ENCODE peak calls at places on chromosomes 2 and 18, in six cellular contexts. One of them, this sample, is unnamed.

GRCh38 chr2:176414641-176415040 is 145.4 kb downstream of the MTX2 start:
- DNase-seq in PC-3: peak; percentile 5
- DNase-seq in pancreas: no peak
- DNase-seq in heart left ventricle: no peak
- DNase-seq in fibroblast of lung: no peak
- DNase-seq in GM12865: no peak
- DNase-seq in this sample: peak; percentile 37

GRCh38 chr2:20465716-20466391 is 19.0 kb downstream of the RHOB start:
- DNase-seq in fibroblast of lung: no peak
- DNase-seq in GM12865: no peak
- DNase-seq in heart left ventricle: no peak
- DNase-seq in pancreas: no peak
- DNase-seq in PC-3: peak; percentile 61
- DNase-seq in this sample: no peak

GRCh38 chr18:45167109-45167551 is 448.1 kb upstream of the SLC14A2 start:
- DNase-seq in PC-3: peak; percentile 64
- DNase-seq in pancreas: no peak
- DNase-seq in heart left ventricle: no peak
- DNase-seq in fibroblast of lung: peak; percentile 51
- DNase-seq in GM12865: peak; percentile 33
- DNase-seq in this sample: peak; percentile 52

GRCh38 chr2:190636362-190636761 is 12.5 kb upstream of the NAB1 start:
- DNase-seq in heart left ventricle: no peak
- DNase-seq in pancreas: no peak
- DNase-seq in fibroblast of lung: peak; percentile 82
- DNase-seq in PC-3: peak; percentile 73
- DNase-seq in GM12865: no peak
- DNase-seq in this sample: peak; percentile 82

GRCh38 chr2:104658840-104659591 is 194.9 kb upstream of the POU3F3 start:
- DNase-seq in GM12865: no peak
- DNase-seq in heart left ventricle: peak; percentile 28
- DNase-seq in fibroblast of lung: no peak
- DNase-seq in pancreas: no peak
- DNase-seq in PC-3: no peak
- DNase-seq in this sample: no peak

GRCh38 chr2:127261835-127262234 is 32.1 kb downstream of the ERCC3 start:
- DNase-seq in fibroblast of lung: peak; percentile 94
- DNase-seq in heart left ventricle: no peak
- DNase-seq in PC-3: no peak
- DNase-seq in GM12865: no peak
- DNase-seq in pancreas: no peak
- DNase-seq in this sample: peak; percentile 8

GRCh38 chr2:240965905-240966456 is 32.4 kb upstream of the SNED1 start:
- DNase-seq in fibroblast of lung: no peak
- DNase-seq in heart left ventricle: peak; percentile 17
- DNase-seq in PC-3: no peak
- DNase-seq in pancreas: no peak
- DNase-seq in GM12865: no peak
- DNase-seq in this sample: no peak

GRCh38 chr2:227862741-227863588 is 8.5 kb upstream of the DAW1 start:
- DNase-seq in heart left ventricle: no peak
- DNase-seq in PC-3: peak; percentile 95
- DNase-seq in fibroblast of lung: peak; percentile 89
- DNase-seq in pancreas: no peak
- DNase-seq in GM12865: no peak
- DNase-seq in this sample: peak; percentile 99

GRCh38 chr2:64770781-64771334 is 117.1 kb upstream of the SERTAD2 start:
- DNase-seq in pancreas: no peak
- DNase-seq in heart left ventricle: peak; percentile 36
- DNase-seq in PC-3: peak; percentile 95
- DNase-seq in fibroblast of lung: peak; percentile 94
- DNase-seq in GM12865: no peak
- DNase-seq in this sample: peak; percentile 88

GRCh38 chr2:41414486-41415230 is 633.2 kb upstream of the PKDCC start:
- DNase-seq in pancreas: no peak
- DNase-seq in fibroblast of lung: peak; percentile 20
- DNase-seq in PC-3: peak; percentile 81
- DNase-seq in GM12865: peak; percentile 65
- DNase-seq in heart left ventricle: no peak
- DNase-seq in this sample: peak; percentile 74

GRCh38 chr2:45273412-45274189 is 264.3 kb upstream of the SIX2 start:
- DNase-seq in PC-3: peak; percentile 79
- DNase-seq in GM12865: no peak
- DNase-seq in fibroblast of lung: no peak
- DNase-seq in pancreas: no peak
- DNase-seq in heart left ventricle: no peak
- DNase-seq in this sample: no peak

GRCh38 chr2:239039479-239039861 is 191.6 kb downstream of the TWIST2 start:
- DNase-seq in heart left ventricle: no peak
- DNase-seq in fibroblast of lung: no peak
- DNase-seq in PC-3: no peak
- DNase-seq in pancreas: peak; percentile 52
- DNase-seq in GM12865: no peak
- DNase-seq in this sample: no peak

GRCh38 chr2:180507028-180507427 is 473.4 kb upstream of the UBE2E3 start:
- DNase-seq in heart left ventricle: no peak
- DNase-seq in fibroblast of lung: peak; percentile 26
- DNase-seq in PC-3: peak; percentile 85
- DNase-seq in GM12865: no peak
- DNase-seq in pancreas: no peak
- DNase-seq in this sample: peak; percentile 61

GRCh38 chr2:65291221-65292094 is 63.8 kb downstream of the ACTR2 start:
- DNase-seq in heart left ventricle: no peak
- DNase-seq in PC-3: no peak
- DNase-seq in fibroblast of lung: no peak
- DNase-seq in pancreas: no peak
- DNase-seq in GM12865: no peak
- DNase-seq in this sample: no peak

GRCh38 chr2:62485780-62486765 is 19.9 kb downstream of the TMEM17 start:
- DNase-seq in GM12865: no peak
- DNase-seq in PC-3: peak; percentile 59
- DNase-seq in fibroblast of lung: peak; percentile 61
- DNase-seq in heart left ventricle: no peak
- DNase-seq in pancreas: no peak
- DNase-seq in this sample: peak; percentile 35

GRCh38 chr2:176902454-176902853 is 310.1 kb upstream of the HNRNPA3 start:
- DNase-seq in GM12865: no peak
- DNase-seq in heart left ventricle: no peak
- DNase-seq in pancreas: no peak
- DNase-seq in fibroblast of lung: no peak
- DNase-seq in PC-3: no peak
- DNase-seq in this sample: no peak

GRCh38 chr18:9403795-9404564 is 69.4 kb downstream of the TWSG1 start:
- DNase-seq in pancreas: no peak
- DNase-seq in fibroblast of lung: no peak
- DNase-seq in heart left ventricle: no peak
- DNase-seq in PC-3: no peak
- DNase-seq in GM12865: peak; percentile 23
- DNase-seq in this sample: no peak

GRCh38 chr2:234640657-234641056 is 143.8 kb upstream of the ARL4C start:
- DNase-seq in PC-3: no peak
- DNase-seq in pancreas: no peak
- DNase-seq in fibroblast of lung: no peak
- DNase-seq in GM12865: no peak
- DNase-seq in heart left ventricle: no peak
- DNase-seq in this sample: no peak

GRCh38 chr2:3222636-3223035 is 155.0 kb downstream of the EIPR1 start:
- DNase-seq in PC-3: no peak
- DNase-seq in heart left ventricle: no peak
- DNase-seq in pancreas: no peak
- DNase-seq in fibroblast of lung: no peak
- DNase-seq in GM12865: peak; percentile 67
- DNase-seq in this sample: no peak

GRCh38 chr18:76558881-76559667 is 64.0 kb upstream of the ZNF516 start:
- DNase-seq in GM12865: no peak
- DNase-seq in PC-3: peak; percentile 48
- DNase-seq in fibroblast of lung: peak; percentile 16
- DNase-seq in heart left ventricle: no peak
- DNase-seq in pancreas: no peak
- DNase-seq in this sample: no peak

GRCh38 chr2:223459328-223459939 is 142.7 kb downstream of the SCG2 start:
- DNase-seq in pancreas: no peak
- DNase-seq in GM12865: no peak
- DNase-seq in fibroblast of lung: peak; percentile 67
- DNase-seq in PC-3: peak; percentile 62
- DNase-seq in heart left ventricle: no peak
- DNase-seq in this sample: peak; percentile 67

GRCh38 chr2:24491626-24492282 is 700 bp downstream of the NCOA1 start:
- DNase-seq in pancreas: peak; percentile 81
- DNase-seq in PC-3: peak; percentile 17
- DNase-seq in heart left ventricle: peak; percentile 76
- DNase-seq in fibroblast of lung: peak; percentile 30
- DNase-seq in GM12865: peak; percentile 60
- DNase-seq in this sample: peak; percentile 46

GRCh38 chr2:24489465-24489864 is 1.6 kb upstream of the NCOA1 start:
- DNase-seq in fibroblast of lung: no peak
- DNase-seq in PC-3: no peak
- DNase-seq in GM12865: no peak
- DNase-seq in pancreas: no peak
- DNase-seq in heart left ventricle: no peak
- DNase-seq in this sample: no peak

GRCh38 chr2:24492283-24493272 is 1.5 kb downstream of the NCOA1 start:
- DNase-seq in GM12865: peak; percentile 9
- DNase-seq in fibroblast of lung: peak; percentile 51
- DNase-seq in heart left ventricle: peak; percentile 20
- DNase-seq in PC-3: peak; percentile 23
- DNase-seq in pancreas: no peak
- DNase-seq in this sample: peak; percentile 50

GRCh38 chr2:24489942-24490673 is 946 bp upstream of the NCOA1 start:
- DNase-seq in GM12865: no peak
- DNase-seq in PC-3: peak; percentile 77
- DNase-seq in heart left ventricle: no peak
- DNase-seq in pancreas: no peak
- DNase-seq in fibroblast of lung: peak; percentile 40
- DNase-seq in this sample: peak; percentile 45

DNA sequence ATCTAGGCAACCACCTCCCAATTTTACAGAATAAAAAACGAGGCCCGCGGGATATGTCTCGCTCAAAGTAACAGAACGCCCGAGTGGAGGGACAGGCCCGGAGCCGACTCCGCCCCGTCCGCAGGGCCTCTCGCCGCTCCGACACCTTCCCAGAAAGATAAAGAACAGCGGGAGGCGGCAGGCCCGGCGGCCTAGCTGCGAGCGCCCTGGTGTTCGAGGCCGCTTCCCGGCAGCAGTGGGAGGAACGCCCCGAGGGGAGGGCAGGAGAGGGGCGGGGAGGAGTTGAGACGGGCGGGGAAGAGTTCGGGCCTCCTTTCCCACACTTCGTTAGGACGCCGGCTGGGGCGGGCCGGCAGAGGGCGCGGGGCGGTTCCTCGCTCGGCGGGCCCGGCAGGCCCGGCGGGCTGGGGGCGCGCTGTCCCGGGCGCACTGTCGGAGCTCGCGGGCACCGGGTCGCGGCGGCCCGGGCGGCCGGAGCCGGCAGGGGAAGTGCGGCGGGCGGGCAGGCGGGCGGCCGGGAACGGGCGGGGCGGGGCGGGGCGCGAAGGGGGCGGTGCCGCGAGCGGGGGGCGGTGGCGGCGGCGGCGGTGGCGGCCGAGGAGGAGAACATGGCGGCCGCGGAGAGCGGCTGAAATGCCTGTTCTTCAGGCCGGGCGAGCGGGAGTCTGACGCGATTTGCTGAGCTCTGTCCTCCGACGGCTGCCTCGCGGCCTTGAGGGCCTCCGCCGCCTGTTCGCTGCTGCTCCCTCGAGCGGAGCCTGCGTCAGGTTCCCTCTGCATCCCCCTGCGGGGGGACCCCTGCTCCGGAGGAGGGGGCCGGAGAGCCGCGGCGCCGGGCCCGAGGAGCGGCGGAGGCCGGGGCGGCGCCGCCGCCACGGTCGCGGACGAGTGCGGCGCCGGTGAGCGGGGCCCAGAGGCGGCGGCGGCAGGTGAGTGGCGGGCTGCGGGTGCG is at the start of gene NCOA1:
- DNase-seq in PC-3: peak; percentile 82
- DNase-seq in pancreas: peak; percentile 91
- DNase-seq in fibroblast of lung: peak; percentile 89
- DNase-seq in heart left ventricle: peak; percentile 92
- DNase-seq in GM12865: peak; percentile 94
- DNase-seq in this sample: peak; percentile 88
- TF ChIP-seq CTCF in PC-3: no peak
- TF ChIP-seq CTCF in pancreas: no peak
- TF ChIP-seq CTCF in fibroblast of lung: peak; percentile 28
- TF ChIP-seq CTCF in heart left ventricle: peak; percentile 28
- TF ChIP-seq CTCF in GM12865: peak; percentile 31
- TF ChIP-seq CTCF in this sample: no peak

GRCh38 chr2:217977840-217978535 is 24.8 kb downstream of the TNS1 start:
- DNase-seq in GM12865: no peak
- DNase-seq in pancreas: peak; percentile 8
- DNase-seq in heart left ventricle: no peak
- DNase-seq in fibroblast of lung: no peak
- DNase-seq in PC-3: no peak
- DNase-seq in this sample: no peak
- H3K4me3 ChIP-seq in GM12865: no peak overlapping the region
- H3K4me3 ChIP-seq in pancreas: peak overlapping the region; percentile 12
- H3K4me3 ChIP-seq in heart left ventricle: peak overlapping the region; percentile 64
- H3K4me3 ChIP-seq in fibroblast of lung: no peak overlapping the region
- H3K4me3 ChIP-seq in PC-3: no peak overlapping the region
- H3K4me3 ChIP-seq in this sample: no peak overlapping the region

GRCh38 chr18:71426441-71426840 is 1117.7 kb downstream of the CBLN2 start:
- DNase-seq in heart left ventricle: no peak
- DNase-seq in GM12865: no peak
- DNase-seq in pancreas: no peak
- DNase-seq in PC-3: no peak
- DNase-seq in fibroblast of lung: no peak
- DNase-seq in this sample: no peak
- TF ChIP-seq CTCF in heart left ventricle: no peak
- TF ChIP-seq CTCF in GM12865: no peak
- TF ChIP-seq CTCF in pancreas: no peak
- TF ChIP-seq CTCF in PC-3: no peak
- TF ChIP-seq CTCF in fibroblast of lung: peak; percentile 12
- TF ChIP-seq CTCF in this sample: no peak

DNA sequence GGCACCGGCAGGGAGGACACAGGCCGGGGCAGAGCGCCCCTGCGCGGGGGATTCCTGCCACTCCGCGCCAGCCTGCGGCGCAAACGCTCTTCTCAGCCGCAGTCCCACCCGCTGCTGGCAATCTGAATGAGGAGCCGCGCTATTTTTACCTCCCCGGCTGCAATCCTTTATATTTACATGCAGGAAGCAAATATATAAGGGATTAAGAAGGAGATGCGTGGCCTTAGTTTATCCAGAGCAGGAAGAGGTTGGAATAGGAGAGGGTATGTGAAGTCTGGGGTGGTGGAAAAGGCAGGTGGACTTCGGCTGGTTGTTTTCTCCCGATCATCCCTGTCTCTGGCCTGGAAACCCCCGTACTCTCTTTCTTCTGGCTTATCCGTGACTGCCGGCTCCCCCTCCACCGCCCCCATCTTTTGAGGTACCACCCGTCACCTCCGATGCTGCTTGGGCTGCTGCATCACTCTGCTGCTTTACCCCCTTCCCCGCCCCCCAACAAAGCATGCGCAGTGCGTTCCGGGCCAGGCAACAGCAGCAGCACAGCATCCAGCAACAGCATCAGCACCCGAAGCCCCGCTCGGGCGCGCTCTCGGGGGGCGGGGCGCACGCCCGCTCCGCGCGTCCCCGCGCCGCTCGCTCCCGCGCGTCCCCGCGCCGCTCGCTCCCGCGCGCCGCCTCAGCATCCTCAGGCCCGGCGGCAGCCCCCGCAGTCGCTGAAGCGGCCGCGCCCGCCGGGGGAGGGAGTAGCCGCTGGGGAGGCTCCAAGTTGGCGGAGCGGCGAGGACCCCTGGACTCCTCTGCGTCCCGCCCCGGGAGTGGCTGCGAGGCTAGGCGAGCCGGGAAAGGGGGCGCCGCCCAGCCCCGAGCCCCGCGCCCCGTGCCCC is at the start of gene ADAM23:
- DNase-seq in GM12865: peak; percentile 67
- DNase-seq in pancreas: peak; percentile 68
- DNase-seq in fibroblast of lung: peak; percentile 47
- DNase-seq in PC-3: peak; percentile 12
- DNase-seq in heart left ventricle: peak; percentile 58
- DNase-seq in this sample: peak; percentile 60
- H3K4me3 ChIP-seq in GM12865: peak within 1 kb of the TSS; percentile 55
- H3K4me3 ChIP-seq in pancreas: peak within 1 kb of the TSS; percentile 42
- H3K4me3 ChIP-seq in fibroblast of lung: peak within 1 kb of the TSS; percentile 54
- H3K4me3 ChIP-seq in PC-3: peak within 1 kb of the TSS; percentile 64
- H3K4me3 ChIP-seq in heart left ventricle: peak within 1 kb of the TSS; percentile 73
- H3K4me3 ChIP-seq in this sample: peak within 1 kb of the TSS; percentile 57

This sample was measured in cardiac fibroblast.